ENCODE peak calls at places on chromosome 9, in ten cellular contexts. J is A549, B is suprapubic skin, H is GM12878, A is tibial nerve, L is sigmoid colon, E is ovary, K is stomach, C is SK-N-SH, Q is H1. T is an unnamed sample.
A peak's percentile ranks its signal among the peaks of the same experiment; 100 is the strongest.

GRCh38 chr9:115978739-115979138 is 174.9 kb upstream of the PAPPA start:
- DNase-seq in J (no peak), B (no peak), H (no peak), A (no peak), L (no peak), E (no peak), K (no peak), C (no peak), Q (no peak), T (no peak)

GRCh38 chr9:13295556-13295955 is 16.1 kb upstream of the MPDZ start:
- DNase-seq in J (no peak), B (no peak), H (no peak), A (no peak), L (no peak), E (no peak), K (no peak), C (no peak), Q (no peak), T (no peak)

GRCh38 chr9:99011161-99011709 is 67.5 kb downstream of the COL15A1 start:
- DNase-seq in J (no peak), B (no peak), H (no peak), A (no peak), L (no peak), E (no peak), K (no peak), C (no peak), Q (no peak), T (no peak)

GRCh38 chr9:106958955-106959657 is 96.1 kb downstream of the ZNF462 start:
- DNase-seq in J (no peak), B (no peak), H (no peak), A (no peak), L (no peak), E (no peak), K (no peak), C (no peak), Q (no peak), T (no peak)

GRCh38 chr9:20207161-20207560 is 415.1 kb downstream of the MLLT3 start:
- DNase-seq in J (no peak), B (no peak), H (no peak), A (no peak), L (no peak), E (no peak), K (no peak), C (no peak), Q (no peak), T (no peak)

GRCh38 chr9:18499987-18500386 is 26.0 kb downstream of the ADAMTSL1 start:
- DNase-seq in J (no peak), B (no peak), H (no peak), A (no peak), L (no peak), E (no peak), K (no peak), C (no peak), Q (no peak), T (no peak)

GRCh38 chr9:89792189-89793123 is 187.6 kb downstream of the GADD45G start:
- DNase-seq in J (no peak), B (peak; percentile 54), H (no peak), A (no peak), L (peak; percentile 28), E (no peak), K (no peak), C (no peak), Q (no peak), T (no peak)

GRCh38 chr9:129886226-129887174 is 51.2 kb downstream of the USP20 start:
- DNase-seq in J (no peak), B (no peak), H (peak; percentile 37), A (no peak), L (no peak), E (no peak), K (no peak), C (no peak), Q (no peak), T (peak; percentile 52)

GRCh38 chr9:14868772-14869583 is 41.2 kb downstream of the FREM1 start:
- DNase-seq in J (no peak), B (no peak), H (no peak), A (no peak), L (no peak), E (no peak), K (no peak), C (no peak), Q (no peak), T (no peak)

GRCh38 chr9:2857564-2858198 is 13.8 kb upstream of the PUM3 start:
- DNase-seq in J (peak; percentile 71), B (no peak), H (peak; percentile 37), A (peak; percentile 89), L (peak; percentile 69), E (peak; percentile 71), K (peak; percentile 60), C (peak; percentile 76), Q (no peak), T (peak; percentile 62)

GRCh38 chr9:107707915-107708441 is 218.4 kb upstream of the KLF4 start:
- DNase-seq in J (peak; percentile 25), B (no peak), H (no peak), A (no peak), L (no peak), E (no peak), K (no peak), C (no peak), Q (no peak), T (no peak)

GRCh38 chr9:128104171-128104618 is 23.3 kb downstream of the PTGES2 start:
- DNase-seq in J (no peak), B (no peak), H (no peak), A (no peak), L (no peak), E (peak; percentile 69), K (peak; percentile 87), C (no peak), Q (no peak), T (peak; percentile 73)

GRCh38 chr9:16633794-16634193 is 236.7 kb downstream of the BNC2 start:
- DNase-seq in J (no peak), B (no peak), H (no peak), A (no peak), L (no peak), E (no peak), K (no peak), C (no peak), Q (no peak), T (no peak)

GRCh38 chr9:84293001-84293798 is 47.4 kb downstream of the SLC28A3 start:
- DNase-seq in J (no peak), B (no peak), H (peak; percentile 67), A (no peak), L (no peak), E (no peak), K (no peak), C (no peak), Q (no peak), T (no peak)

GRCh38 chr9:89631381-89631780 is 26.6 kb downstream of the GADD45G start:
- DNase-seq in J (no peak), B (no peak), H (no peak), A (no peak), L (no peak), E (no peak), K (no peak), C (no peak), Q (no peak), T (no peak)

GRCh38 chr9:33943389-33943788 is 105.3 kb downstream of the UBAP2 start:
- DNase-seq in J (no peak), B (no peak), H (no peak), A (no peak), L (no peak), E (no peak), K (no peak), C (no peak), Q (no peak), T (no peak)

GRCh38 chr9:98860871-98861293 is 53.4 kb downstream of the GALNT12 start:
- DNase-seq in J (peak; percentile 21), B (no peak), H (no peak), A (peak; percentile 66), L (peak; percentile 92), E (peak; percentile 71), K (peak; percentile 31), C (peak; percentile 49), Q (no peak), T (peak; percentile 44)

GRCh38 chr9:107251756-107252322 is 31.2 kb upstream of the RAD23B start:
- DNase-seq in J (no peak), B (no peak), H (no peak), A (peak; percentile 88), L (no peak), E (peak; percentile 47), K (peak; percentile 28), C (peak; percentile 36), Q (no peak), T (no peak)

GRCh38 chr9:35605336-35606137 is 475 bp downstream of the TESK1 start:
- DNase-seq in J (peak; percentile 69), B (no peak), H (no peak), A (no peak), L (peak; percentile 75), E (peak; percentile 58), K (no peak), C (peak; percentile 88), Q (no peak), T (peak; percentile 35)

DNA sequence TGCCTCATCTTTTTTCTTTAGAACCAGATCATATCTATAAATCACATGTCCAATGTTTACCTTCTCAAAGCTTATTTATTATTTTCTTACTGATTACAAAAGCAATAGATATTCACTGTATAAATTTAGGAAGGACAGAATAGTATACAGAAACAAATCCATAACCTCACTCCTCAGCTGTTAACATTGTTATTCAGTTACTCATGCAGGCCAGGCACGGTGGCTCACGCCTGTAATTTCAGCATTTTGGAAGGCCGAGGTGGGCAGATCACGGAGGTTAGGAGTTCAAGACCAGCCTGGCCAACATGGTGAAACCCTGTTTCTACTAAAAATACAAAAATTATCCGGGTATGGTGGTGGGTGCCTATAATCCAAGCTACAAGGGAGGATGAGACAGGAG is 15.3 kb downstream of the STOM start:
- DNase-seq in J (no peak), B (no peak), H (no peak), A (no peak), L (no peak), E (no peak), K (no peak), C (no peak), Q (no peak), T (no peak)
- H3K4me1 ChIP-seq in J (peaks cover 48% of the 10 kb centered on the region), B (peaks cover 53% of the 10 kb centered on the region), H (peaks cover 28% of the 10 kb centered on the region), A (peaks cover 48% of the 10 kb centered on the region), L (peaks cover 100% of the 10 kb centered on the region), E (peaks cover 23% of the 10 kb centered on the region), K (peaks cover 97% of the 10 kb centered on the region), C (peaks cover 21% of the 10 kb centered on the region), Q (peaks cover 5% of the 10 kb centered on the region), T (peaks cover 71% of the 10 kb centered on the region)

GRCh38 chr9:86351897-86352296 is 2.3 kb downstream of the TUT7 start:
- DNase-seq in J (no peak), B (no peak), H (no peak), A (no peak), L (no peak), E (no peak), K (no peak), C (no peak), Q (no peak), T (no peak)
- H3K4me3 ChIP-seq in J (no peak overlapping the region), B (peak overlapping the region; percentile 86), H (peak overlapping the region; percentile 99), A (no peak overlapping the region), L (peak overlapping the region; percentile 98), E (no peak overlapping the region), K (peak overlapping the region; percentile 100), C (peak overlapping the region; percentile 90), Q (no peak overlapping the region), T (peak overlapping the region; percentile 8)

GRCh38 chr9:123883634-123884033 is 46.3 kb downstream of the DENND1A start:
- DNase-seq in J (no peak), B (no peak), H (no peak), A (no peak), L (no peak), E (no peak), K (no peak), C (no peak), Q (no peak), T (no peak)
- TF ChIP-seq EP300 in J (no peak), B (no peak), H (no peak), A (no peak), L (no peak), E (no peak), K (no peak), C (no peak), Q (no peak), T (no peak)

GRCh38 chr9:94889627-94890026 is 163.1 kb downstream of the AOPEP start:
- DNase-seq in J (no peak), B (no peak), H (no peak), A (no peak), L (no peak), E (no peak), K (no peak), C (no peak), Q (no peak), T (no peak)
- H3K4me1 ChIP-seq in J (peaks cover 53% of the 10 kb centered on the region), B (peaks cover 24% of the 10 kb centered on the region), H (no peaks in the 10 kb centered on the region), A (peaks cover 6% of the 10 kb centered on the region), L (peaks cover 5% of the 10 kb centered on the region), E (peaks cover 3% of the 10 kb centered on the region), K (peaks cover 27% of the 10 kb centered on the region), C (peaks cover 10% of the 10 kb centered on the region), Q (no peaks in the 10 kb centered on the region), T (peaks cover 3% of the 10 kb centered on the region)

T was measured in transverse colon.